ENCODE peak calls at places on chromosomes 1 and 21, in nine cellular contexts. C is LNCaP clone FGC, M is colonic mucosa, P is uterus, B is HCT116, V is AG04450, R is heart left ventricle, G is fibroblast of the aortic adventitia, Y is omental fat pad. Z is an unnamed sample.

GRCh38 chr1:44485229-44485932 is 80.3 kb downstream of the RNF220 start:
- DNase-seq in R (no peak), Y (no peak), C (no peak), M (no peak), V (peak), P (peak), G (peak), B (no peak), Z (no peak)

GRCh38 chr21:41817228-41817627 is 50.4 kb upstream of the RIPK4 start:
- DNase-seq in P (peak), Y (no peak), R (no peak), V (peak), M (peak), G (peak), C (peak), B (peak), Z (peak)

GRCh38 chr1:201364808-201365105 is 12.7 kb downstream of the TNNT2 start:
- DNase-seq in C (no peak), V (no peak), M (no peak), R (peak), B (no peak), P (no peak), G (no peak), Y (no peak), Z (no peak)

GRCh38 chr1:7505871-7506676 is 265.0 kb upstream of the VAMP3 start:
- DNase-seq in V (no peak), Y (no peak), G (no peak), M (no peak), R (no peak), B (no peak), C (no peak), P (no peak), Z (no peak)

GRCh38 chr1:39132505-39133339 is 71.8 kb upstream of the MACF1 start:
- DNase-seq in P (peak), G (peak), Y (no peak), M (peak), V (no peak), R (peak), C (peak), B (peak), Z (no peak)

GRCh38 chr21:38597436-38597835 is 99.2 kb upstream of the ERG start:
- DNase-seq in Y (no peak), R (no peak), B (no peak), C (no peak), M (no peak), V (no peak), G (no peak), P (no peak), Z (no peak)

GRCh38 chr1:12383786-12384185 is 154.0 kb downstream of the VPS13D start:
- DNase-seq in R (no peak), C (no peak), P (no peak), V (no peak), G (no peak), Y (no peak), B (no peak), M (no peak), Z (no peak)

GRCh38 chr1:30823627-30823968 is 66.0 kb upstream of the LAPTM5 start:
- DNase-seq in P (no peak), C (no peak), V (no peak), G (no peak), B (no peak), R (no peak), Y (no peak), M (no peak), Z (no peak)

GRCh38 chr1:200624679-200625335 is 4.3 kb upstream of the KIF14 start:
- DNase-seq in C (no peak), B (no peak), M (no peak), R (no peak), P (no peak), V (no peak), Y (no peak), G (peak), Z (no peak)

GRCh38 chr1:61536174-61536573 is 188.8 kb downstream of the TM2D1 start:
- DNase-seq in M (no peak), V (no peak), R (no peak), C (no peak), Y (no peak), P (no peak), G (no peak), B (no peak), Z (no peak)

GRCh38 chr1:54805466-54805865 is 4.3 kb upstream of the TTC22 start:
- DNase-seq in M (no peak), R (no peak), V (no peak), Y (no peak), B (no peak), P (no peak), C (no peak), G (no peak), Z (no peak)

GRCh38 chr21:44058652-44058964 is 46.5 kb downstream of the TRAPPC10 start:
- DNase-seq in P (no peak), V (no peak), C (no peak), M (no peak), B (no peak), G (no peak), Y (no peak), R (no peak), Z (no peak)

GRCh38 chr1:84086616-84087015 is 57.5 kb upstream of the PRKACB start:
- DNase-seq in M (no peak), C (no peak), R (no peak), Y (no peak), P (no peak), B (no peak), G (no peak), V (no peak), Z (no peak)

GRCh38 chr1:230186003-230186863 is 119.2 kb downstream of the GALNT2 start:
- DNase-seq in V (peak), C (peak), P (no peak), R (peak), Y (no peak), M (peak), G (peak), B (peak), Z (peak)

GRCh38 chr1:176919386-176920378 is 244.8 kb downstream of the ASTN1 start:
- DNase-seq in Y (no peak), R (no peak), C (no peak), G (no peak), M (no peak), P (no peak), B (no peak), V (no peak), Z (peak)

GRCh38 chr1:184929711-184930202 is 44.6 kb downstream of the NIBAN1 start:
- DNase-seq in C (peak), P (no peak), M (no peak), B (no peak), R (no peak), G (no peak), V (no peak), Y (no peak), Z (no peak)

GRCh38 chr1:207902566-207902965 is 8.4 kb downstream of the CD34 start:
- DNase-seq in G (no peak), R (no peak), M (no peak), Y (no peak), C (no peak), V (no peak), P (no peak), B (no peak), Z (no peak)

GRCh38 chr1:225543350-225543749 is 109.6 kb downstream of the ENAH start:
- DNase-seq in R (no peak), P (no peak), Y (no peak), B (no peak), C (no peak), G (no peak), M (no peak), V (no peak), Z (no peak)

GRCh38 chr1:71427066-71427465 is 346.2 kb upstream of the ZRANB2 start:
- DNase-seq in B (no peak), Y (no peak), P (no peak), C (no peak), G (no peak), V (no peak), M (no peak), R (no peak), Z (no peak)

GRCh38 chr21:37429356-37429755 is 62.8 kb downstream of the DYRK1A start:
- DNase-seq in G (no peak), C (no peak), M (no peak), R (no peak), P (no peak), V (no peak), Y (no peak), B (no peak), Z (no peak)

GRCh38 chr1:231162300-231162969 is 577 bp downstream of the TRIM67 start:
- DNase-seq in V (no peak), B (no peak), M (peak), C (no peak), Y (no peak), P (no peak), G (peak), R (no peak), Z (no peak)

GRCh38 chr1:113981962-113982931 is 3.0 kb downstream of the OLFML3 start:
- DNase-seq in G (peak), Y (no peak), B (no peak), V (peak), C (no peak), R (peak), M (peak), P (peak), Z (no peak)

GRCh38 chr1:202968895-202969295 is 1.8 kb upstream of the CYB5R1 start:
- DNase-seq in G (peak), C (no peak), R (peak), M (peak), V (no peak), Y (no peak), P (no peak), B (peak), Z (no peak)

GRCh38 chr1:218620956-218621355 is 275.8 kb downstream of the TGFB2 start:
- DNase-seq in G (peak), R (no peak), M (no peak), V (no peak), C (peak), B (no peak), Y (no peak), P (no peak), Z (no peak)

GRCh38 chr1:221701570-221702186 is 40.2 kb downstream of the DUSP10 start:
- DNase-seq in Y (no peak), V (no peak), R (no peak), C (no peak), B (no peak), P (no peak), M (no peak), G (no peak), Z (no peak)

GRCh38 chr1:228377664-228378452 is 28.8 kb downstream of the TRIM11 start:
- DNase-seq in M (peak), C (no peak), G (no peak), R (peak), V (no peak), B (no peak), P (no peak), Y (no peak), Z (no peak)

DNA sequence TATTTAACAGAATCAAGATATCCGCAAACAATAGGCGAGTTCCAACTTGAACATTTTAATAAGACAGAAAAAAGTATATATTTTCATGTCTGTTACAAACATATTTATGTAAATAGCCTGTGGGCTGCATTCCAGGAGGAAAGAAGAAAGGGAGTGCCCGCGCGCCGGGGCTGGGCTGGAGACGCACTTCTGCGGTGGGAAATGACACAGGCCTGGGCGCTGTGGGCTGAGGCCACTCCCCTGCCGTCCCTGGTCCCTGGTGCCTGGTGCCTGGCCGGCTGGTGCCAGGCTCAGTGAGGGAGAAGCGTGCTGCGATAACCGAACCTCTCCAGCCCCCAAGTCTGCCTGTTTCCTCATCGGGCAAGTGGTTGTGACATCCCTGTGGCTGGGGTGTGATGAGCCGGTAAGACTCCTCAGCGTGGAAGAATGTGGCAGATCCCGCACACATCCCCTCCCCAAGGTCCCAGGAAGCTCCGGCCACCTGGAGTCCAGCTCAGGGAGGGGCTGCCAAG is 160.7 kb downstream of the PEX14 start:
- DNase-seq in R (no peak), B (no peak), C (peak), V (no peak), Y (no peak), G (peak), M (no peak), P (no peak), Z (no peak)
- TF ChIP-seq CTCF in R (no peak), B (no peak), C (no peak), V (no peak), Y (no peak), G (no peak), M (no peak), P (no peak), Z (no peak)

DNA sequence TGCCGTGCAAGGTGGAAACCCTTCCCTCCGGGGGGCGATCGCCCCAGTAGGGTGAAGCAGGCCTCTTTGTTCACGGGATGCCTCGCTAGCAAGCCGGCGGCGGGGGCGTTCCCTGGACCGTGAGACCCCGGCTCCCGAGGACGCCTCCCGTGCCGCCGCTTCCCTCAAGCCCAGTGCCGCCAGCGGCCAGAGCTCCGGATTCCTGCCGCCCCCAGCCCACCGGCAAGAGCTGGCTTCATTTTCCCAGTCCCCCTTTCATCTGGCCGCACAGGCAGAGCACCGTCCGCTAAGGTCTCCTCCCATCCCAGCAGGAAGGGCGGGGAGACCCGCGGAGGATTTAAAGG is 16.3 kb downstream of the IER5 start:
- DNase-seq in B (no peak), Y (no peak), V (no peak), R (no peak), P (peak), C (no peak), G (no peak), M (no peak), Z (no peak)
- TF ChIP-seq CTCF in B (peak), Y (no peak), V (peak), R (no peak), P (peak), C (no peak), G (no peak), M (no peak), Z (no peak)

GRCh38 chr1:90856608-90857007 is 139.5 kb upstream of the BARHL2 start:
- DNase-seq in G (no peak), V (no peak), M (no peak), C (no peak), Y (no peak), R (no peak), P (no peak), B (no peak), Z (no peak)

GRCh38 chr1:90850181-90850924 is 133.3 kb upstream of the BARHL2 start:
- DNase-seq in B (no peak), M (peak), C (no peak), P (peak), Y (no peak), V (no peak), G (peak), R (peak), Z (no peak)

GRCh38 chr1:90851711-90852050 is 134.6 kb upstream of the BARHL2 start:
- DNase-seq in P (no peak), Y (no peak), R (no peak), B (no peak), G (peak), C (no peak), V (no peak), M (no peak), Z (no peak)

GRCh38 chr1:90854559-90854958 is 137.5 kb upstream of the BARHL2 start:
- DNase-seq in Y (no peak), R (no peak), B (no peak), G (no peak), V (no peak), M (no peak), C (no peak), P (no peak), Z (no peak)

DNA sequence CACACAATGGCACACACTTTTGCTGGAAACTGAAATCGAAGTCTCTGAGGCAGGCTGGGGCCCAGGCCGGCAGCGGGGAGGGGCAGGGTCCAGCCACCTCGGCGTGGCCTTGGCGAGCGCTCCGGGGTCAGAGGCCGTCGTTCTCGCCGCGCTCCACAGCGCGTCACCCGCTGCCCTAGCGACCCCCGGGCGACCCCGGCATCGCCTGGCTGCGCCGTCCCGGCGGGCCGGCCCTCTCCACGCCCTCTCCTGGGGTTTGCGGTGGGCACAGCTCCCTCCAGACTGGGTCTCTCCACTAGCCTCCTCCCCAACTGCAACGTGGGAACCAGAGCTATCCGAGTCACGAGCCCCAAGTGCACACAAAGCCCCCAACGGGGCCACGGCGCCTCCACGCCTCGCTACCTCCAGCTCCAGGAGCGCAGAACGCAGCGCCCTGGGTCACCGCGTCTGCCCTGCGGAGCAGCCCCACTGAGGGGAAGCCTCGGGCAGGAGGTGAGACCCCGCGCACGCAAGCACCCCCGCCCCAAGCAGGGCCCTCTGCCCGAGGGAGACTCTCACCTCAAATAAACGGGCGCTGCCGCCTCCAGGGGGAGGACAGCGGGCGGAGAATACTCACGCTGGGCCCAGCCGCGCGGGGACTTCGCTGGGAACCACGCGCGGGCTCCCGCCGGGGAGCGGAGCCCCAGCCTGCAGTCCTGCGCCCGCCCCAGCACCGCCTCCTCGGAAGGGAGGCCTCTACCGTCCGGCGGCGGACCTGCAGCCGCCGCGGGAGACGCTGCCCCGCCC is 134.0 kb upstream of the BARHL2 start:
- DNase-seq in V (peak), G (peak), M (peak), Y (peak), B (peak), P (peak), R (peak), C (peak), Z (peak)
- TF ChIP-seq CTCF in V (peak), G (peak), M (peak), Y (no peak), B (peak), P (peak), R (peak), C (peak), Z (peak)

GRCh38 chr1:53525595-53525994 is 66.4 kb downstream of the DMRTB1 start:
- DNase-seq in R (no peak), V (no peak), P (no peak), M (no peak), G (no peak), B (no peak), C (no peak), Y (no peak), Z (no peak)
- TF ChIP-seq CTCF in R (no peak), V (no peak), P (no peak), M (no peak), G (no peak), B (no peak), C (no peak), Y (no peak), Z (peak)

Z was measured in retinal pigment epithelial cell.